ENCODE peak calls at places on chromosomes 7 and 10, in six cellular contexts. One of them, this sample, is unnamed.

GRCh38 chr10:771647-772046 is 82.2 kb upstream of the DIP2C start:
- DNase-seq in HepG2: no peak
- DNase-seq in GM12891: no peak
- DNase-seq in K562: no peak
- DNase-seq in GM12878: no peak
- DNase-seq in H1: no peak
- DNase-seq in this sample: no peak

GRCh38 chr7:101125989-101126650 is 784 bp upstream of the SERPINE1 start:
- DNase-seq in GM12891: no peak
- DNase-seq in HepG2: peak
- DNase-seq in K562: no peak
- DNase-seq in GM12878: peak
- DNase-seq in H1: no peak
- DNase-seq in this sample: no peak

GRCh38 chr7:70525991-70526390 is 606.0 kb upstream of the GALNT17 start:
- DNase-seq in GM12878: no peak
- DNase-seq in HepG2: no peak
- DNase-seq in GM12891: no peak
- DNase-seq in H1: no peak
- DNase-seq in K562: no peak
- DNase-seq in this sample: no peak

GRCh38 chr7:154777023-154777422 is 225.9 kb downstream of the PAXIP1 start:
- DNase-seq in H1: no peak
- DNase-seq in HepG2: no peak
- DNase-seq in GM12891: no peak
- DNase-seq in GM12878: no peak
- DNase-seq in K562: peak
- DNase-seq in this sample: no peak

GRCh38 chr10:4333474-4333894 is 492.5 kb upstream of the AKR1E2 start:
- DNase-seq in K562: no peak
- DNase-seq in GM12878: no peak
- DNase-seq in H1: no peak
- DNase-seq in HepG2: no peak
- DNase-seq in GM12891: no peak
- DNase-seq in this sample: no peak

GRCh38 chr7:72020301-72020700 is 391.8 kb downstream of the CALN1 start:
- DNase-seq in HepG2: no peak
- DNase-seq in GM12891: no peak
- DNase-seq in GM12878: no peak
- DNase-seq in K562: no peak
- DNase-seq in H1: no peak
- DNase-seq in this sample: no peak

GRCh38 chr10:132479024-132479602 is 58.5 kb upstream of the INPP5A start:
- DNase-seq in HepG2: no peak
- DNase-seq in K562: no peak
- DNase-seq in GM12891: no peak
- DNase-seq in GM12878: no peak
- DNase-seq in H1: no peak
- DNase-seq in this sample: peak

GRCh38 chr7:103504505-103505135 is 58.6 kb upstream of the SLC26A5 start:
- DNase-seq in K562: no peak
- DNase-seq in GM12878: no peak
- DNase-seq in GM12891: no peak
- DNase-seq in HepG2: no peak
- DNase-seq in H1: no peak
- DNase-seq in this sample: no peak

GRCh38 chr7:150715738-150716137 is 675 bp upstream of the GIMAP1 start:
- DNase-seq in GM12878: no peak
- DNase-seq in K562: no peak
- DNase-seq in HepG2: no peak
- DNase-seq in H1: no peak
- DNase-seq in GM12891: no peak
- DNase-seq in this sample: no peak

DNA sequence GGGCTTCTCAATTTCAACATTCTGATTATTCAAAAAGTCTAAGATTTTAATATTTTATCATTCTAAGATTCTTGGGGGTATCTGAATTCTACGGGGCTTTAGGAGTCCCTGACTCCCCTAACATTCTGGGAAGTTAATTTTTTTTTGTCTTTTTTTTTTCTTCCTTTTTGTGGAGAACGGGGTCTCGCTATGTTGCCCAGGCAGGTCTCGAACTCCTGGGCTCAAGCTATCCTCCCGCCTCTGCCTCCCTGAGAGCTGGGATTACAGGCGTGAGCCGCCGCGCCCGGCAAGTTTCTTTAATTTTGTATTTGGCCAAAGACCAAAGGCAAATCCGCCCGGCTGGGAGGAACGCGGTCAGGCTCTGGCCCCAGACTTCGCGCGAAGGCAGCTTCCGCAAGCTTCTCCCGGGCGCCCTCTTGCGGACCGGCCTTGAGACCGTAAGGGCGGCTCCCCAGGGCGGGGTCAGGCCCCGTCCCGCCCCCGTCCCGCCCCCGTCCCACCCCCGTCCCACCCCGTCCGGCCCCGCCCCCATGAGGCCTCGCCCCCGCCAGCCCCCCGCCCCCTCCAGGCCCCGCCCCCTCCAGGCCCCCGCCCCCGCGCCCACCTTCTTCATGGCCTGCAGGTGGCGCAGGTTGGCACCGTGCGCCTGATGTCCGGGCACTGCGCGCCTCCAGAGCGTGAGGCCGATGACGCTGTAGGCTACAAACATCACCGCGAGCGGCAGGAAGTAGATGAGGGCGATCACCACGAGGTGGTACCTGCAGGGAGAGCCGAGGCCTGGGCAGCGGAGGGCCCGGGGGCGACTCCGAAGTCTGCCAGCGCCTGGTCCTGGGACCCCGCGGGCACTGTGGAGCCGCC is 8.2 kb downstream of the TACR2 start:
- DNase-seq in GM12891: peak
- DNase-seq in H1: peak
- DNase-seq in K562: peak
- DNase-seq in HepG2: peak
- DNase-seq in GM12878: peak
- DNase-seq in this sample: peak
- TF ChIP-seq POLR2A in GM12891: no peak
- TF ChIP-seq POLR2A in H1: no peak
- TF ChIP-seq POLR2A in K562: peak
- TF ChIP-seq POLR2A in HepG2: no peak
- TF ChIP-seq POLR2A in GM12878: peak
- TF ChIP-seq POLR2A in this sample: no peak

DNA sequence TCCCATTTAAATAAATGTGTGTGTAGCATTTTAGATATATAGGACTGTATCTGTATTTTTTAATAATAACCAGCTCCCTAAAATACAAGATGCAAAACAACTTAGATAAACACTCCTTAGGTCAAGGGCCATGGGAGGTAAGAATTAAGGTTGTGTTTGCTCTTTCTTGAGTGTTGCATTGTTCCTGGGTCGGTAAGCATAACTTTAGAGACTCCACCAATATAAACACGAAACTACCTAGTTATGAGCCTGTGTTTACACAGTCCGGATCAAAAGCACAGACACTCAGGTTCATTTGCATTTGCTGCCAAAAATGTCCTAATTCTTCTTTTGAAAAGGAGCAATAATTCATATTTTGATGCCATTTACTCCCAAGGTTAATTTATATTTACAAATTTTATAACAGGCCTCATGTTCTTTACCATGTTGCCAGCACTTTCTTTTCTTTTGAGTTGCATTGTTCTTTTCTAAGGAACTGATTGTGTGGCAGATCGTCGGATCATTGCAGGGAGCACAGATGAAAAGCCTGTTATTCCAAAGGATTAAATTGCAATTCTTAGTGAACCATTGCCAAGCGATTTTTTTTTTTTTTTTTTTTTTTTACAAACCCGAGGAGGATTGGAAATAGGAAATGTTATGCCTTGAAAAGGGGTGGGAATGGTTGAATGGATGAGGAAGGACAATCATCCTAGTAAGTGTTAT is 45.8 kb upstream of the GLCCI1 start:
- DNase-seq in HepG2: peak
- DNase-seq in GM12878: no peak
- DNase-seq in H1: no peak
- DNase-seq in K562: no peak
- DNase-seq in GM12891: no peak
- DNase-seq in this sample: no peak
- TF ChIP-seq TAF1 in HepG2: no peak
- TF ChIP-seq TAF1 in GM12878: no peak
- TF ChIP-seq TAF1 in H1: no peak
- TF ChIP-seq TAF1 in K562: no peak
- TF ChIP-seq TAF1 in GM12891: no peak
- TF ChIP-seq TAF1 in this sample: no peak

GRCh38 chr7:2309889-2310331 is 4.3 kb downstream of the SNX8 start:
- DNase-seq in K562: no peak
- DNase-seq in GM12891: no peak
- DNase-seq in GM12878: no peak
- DNase-seq in HepG2: peak
- DNase-seq in H1: peak
- DNase-seq in this sample: no peak
- TF ChIP-seq POLR2A in K562: no peak
- TF ChIP-seq POLR2A in GM12891: no peak
- TF ChIP-seq POLR2A in GM12878: no peak
- TF ChIP-seq POLR2A in HepG2: no peak
- TF ChIP-seq POLR2A in H1: no peak
- TF ChIP-seq POLR2A in this sample: no peak

GRCh38 chr7:8000315-8000941 is 31.8 kb downstream of the GLCCI1 start:
- DNase-seq in HepG2: no peak
- DNase-seq in GM12878: no peak
- DNase-seq in H1: no peak
- DNase-seq in GM12891: no peak
- DNase-seq in K562: no peak
- DNase-seq in this sample: no peak

GRCh38 chr7:7992502-7992901 is 23.9 kb downstream of the GLCCI1 start:
- DNase-seq in GM12891: no peak
- DNase-seq in GM12878: no peak
- DNase-seq in HepG2: no peak
- DNase-seq in K562: no peak
- DNase-seq in H1: no peak
- DNase-seq in this sample: no peak

DNA sequence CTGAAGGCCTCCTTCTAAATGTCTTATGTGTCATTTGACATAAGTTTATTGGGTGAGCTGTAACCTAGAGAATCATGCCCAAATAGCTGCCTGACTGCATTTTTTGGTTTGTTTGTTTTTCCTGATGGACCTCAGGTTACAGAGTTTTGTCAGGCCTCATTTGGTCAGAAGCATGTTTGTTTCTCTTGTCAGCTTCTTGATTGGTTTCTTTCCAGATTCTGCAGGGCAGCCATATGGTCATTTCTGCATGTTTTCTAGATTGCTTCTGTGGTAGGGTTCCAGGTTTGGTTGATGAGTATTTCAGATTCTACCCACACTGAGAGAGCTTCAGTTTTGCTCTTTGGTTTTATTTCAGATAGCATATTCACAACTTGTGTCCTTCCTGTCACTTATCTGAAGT is 28.0 kb downstream of the GLCCI1 start:
- DNase-seq in H1: no peak
- DNase-seq in GM12878: no peak
- DNase-seq in K562: no peak
- DNase-seq in GM12891: no peak
- DNase-seq in HepG2: peak
- DNase-seq in this sample: no peak
- TF ChIP-seq TAF1 in H1: no peak
- TF ChIP-seq TAF1 in GM12878: no peak
- TF ChIP-seq TAF1 in K562: no peak
- TF ChIP-seq TAF1 in GM12891: no peak
- TF ChIP-seq TAF1 in HepG2: no peak
- TF ChIP-seq TAF1 in this sample: no peak

GRCh38 chr7:135285547-135285946 is 51.9 kb downstream of the STRA8 start:
- DNase-seq in HepG2: no peak
- DNase-seq in GM12891: no peak
- DNase-seq in GM12878: no peak
- DNase-seq in H1: no peak
- DNase-seq in K562: no peak
- DNase-seq in this sample: no peak

GRCh38 chr7:135282621-135283295 is 49.1 kb downstream of the STRA8 start:
- DNase-seq in GM12878: no peak
- DNase-seq in GM12891: no peak
- DNase-seq in HepG2: no peak
- DNase-seq in H1: no peak
- DNase-seq in K562: no peak
- DNase-seq in this sample: no peak

GRCh38 chr7:135283959-135284638 is 50.5 kb downstream of the STRA8 start:
- DNase-seq in HepG2: no peak
- DNase-seq in K562: no peak
- DNase-seq in GM12891: no peak
- DNase-seq in H1: no peak
- DNase-seq in GM12878: no peak
- DNase-seq in this sample: no peak

GRCh38 chr7:135277161-135277560 is 43.5 kb downstream of the STRA8 start:
- DNase-seq in K562: no peak
- DNase-seq in HepG2: no peak
- DNase-seq in GM12878: no peak
- DNase-seq in H1: no peak
- DNase-seq in GM12891: no peak
- DNase-seq in this sample: no peak

DNA sequence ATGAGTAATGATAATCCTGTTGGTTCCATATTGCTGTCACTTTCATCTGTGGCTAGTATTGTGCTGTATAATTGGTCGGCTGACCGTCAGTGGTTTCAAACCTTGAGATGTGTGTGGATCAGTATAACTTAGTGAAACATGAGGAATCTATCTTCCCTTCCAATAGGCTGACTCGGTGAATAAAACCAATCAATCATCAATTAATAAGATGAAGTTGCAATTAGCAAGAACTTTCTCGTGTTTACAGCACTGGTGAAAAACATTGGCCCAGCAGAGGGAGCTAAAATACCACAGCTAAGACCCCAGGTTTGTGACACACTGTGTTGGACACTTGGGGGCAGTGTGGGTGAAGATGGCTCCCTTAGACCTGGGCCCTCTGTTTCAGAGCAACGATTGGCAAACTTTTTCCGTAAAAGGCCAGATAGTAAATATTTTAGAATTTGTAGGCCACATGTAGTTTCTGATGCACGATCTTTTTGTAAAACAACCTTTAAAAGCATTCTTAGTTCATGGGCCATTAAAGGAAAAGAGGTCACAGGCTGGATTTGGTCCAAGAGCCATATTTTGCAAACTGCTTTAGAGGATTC is 47.8 kb downstream of the STRA8 start:
- DNase-seq in GM12891: peak
- DNase-seq in HepG2: peak
- DNase-seq in H1: peak
- DNase-seq in GM12878: peak
- DNase-seq in K562: peak
- DNase-seq in this sample: peak
- TF ChIP-seq POLR2A in GM12891: no peak
- TF ChIP-seq POLR2A in HepG2: no peak
- TF ChIP-seq POLR2A in H1: no peak
- TF ChIP-seq POLR2A in GM12878: no peak
- TF ChIP-seq POLR2A in K562: no peak
- TF ChIP-seq POLR2A in this sample: no peak